ENCODE peak calls at places on chromosome 10, in six cellular contexts. W is midbrain; J is GM23248; I is stimulated activated CD8-positive, alpha-beta memory T cell treated with anti-CD3 and anti-CD28 coated beads, Interleukin-7, amount 100 ng/mL, for 4 hours; O is activated naive CD4-positive, alpha-beta T cell; Z is globus pallidus. Y is an unnamed sample.
A peak's percentile ranks its signal among the peaks of the same experiment; 100 is the strongest.

GRCh38 chr10:120735773-120736371 is 115.3 kb upstream of the WDR11 start:
- DNase-seq in W (peak; percentile 24), J (peak; percentile 53), I (no peak), O (no peak), Z (no peak), Y (peak; percentile 38)

GRCh38 chr10:124719213-124719851 is 24.8 kb downstream of the FAM53B start:
- DNase-seq in W (peak; percentile 92), J (peak; percentile 56), I (no peak), O (peak; percentile 16), Z (peak; percentile 97), Y (peak; percentile 75)

GRCh38 chr10:50373821-50374501 is 122.6 kb upstream of the ASAH2 start:
- DNase-seq in W (no peak), J (peak; percentile 73), I (no peak), O (no peak), Z (no peak), Y (no peak)

GRCh38 chr10:5611899-5612680 is 54.3 kb downstream of the ASB13 start:
- DNase-seq in W (no peak), J (no peak), I (no peak), O (no peak), Z (no peak), Y (no peak)

GRCh38 chr10:74949434-74949833 is 123.0 kb downstream of the KAT6B start:
- DNase-seq in W (no peak), J (peak; percentile 60), I (no peak), O (no peak), Z (no peak), Y (no peak)

GRCh38 chr10:127939786-127940330 is 33.0 kb downstream of the PTPRE start:
- DNase-seq in W (no peak), J (no peak), I (no peak), O (no peak), Z (no peak), Y (no peak)

GRCh38 chr10:3668276-3668960 is 116.6 kb downstream of the KLF6 start:
- DNase-seq in W (no peak), J (peak; percentile 19), I (peak; percentile 36), O (no peak), Z (no peak), Y (no peak)

GRCh38 chr10:12507165-12507870 is 158.0 kb downstream of the CAMK1D start:
- DNase-seq in W (no peak), J (no peak), I (no peak), O (no peak), Z (no peak), Y (no peak)

GRCh38 chr10:129961274-129961839 is 2.7 kb downstream of the EBF3 start:
- DNase-seq in W (no peak), J (no peak), I (no peak), O (no peak), Z (no peak), Y (no peak)

GRCh38 chr10:17504547-17505245 is 50.3 kb upstream of the ST8SIA6 start:
- DNase-seq in W (no peak), J (peak; percentile 80), I (no peak), O (no peak), Z (no peak), Y (no peak)

GRCh38 chr10:119341236-119342016 is 134.1 kb downstream of the GRK5 start:
- DNase-seq in W (no peak), J (peak; percentile 80), I (peak; percentile 28), O (no peak), Z (no peak), Y (peak; percentile 60)

GRCh38 chr10:27504897-27505457 is 873 bp downstream of the RAB18 start:
- DNase-seq in W (no peak), J (peak; percentile 76), I (no peak), O (no peak), Z (peak; percentile 25), Y (no peak)

GRCh38 chr10:28127881-28128280 is 129.0 kb upstream of the ODAD2 start:
- DNase-seq in W (no peak), J (peak; percentile 37), I (no peak), O (no peak), Z (no peak), Y (no peak)

GRCh38 chr10:58698777-58699356 is 186.2 kb downstream of the BICC1 start:
- DNase-seq in W (no peak), J (peak; percentile 63), I (no peak), O (no peak), Z (no peak), Y (no peak)

GRCh38 chr10:17607603-17608332 is 9.4 kb downstream of the HACD1 start:
- DNase-seq in W (peak; percentile 72), J (peak; percentile 75), I (no peak), O (no peak), Z (peak; percentile 63), Y (peak; percentile 57)

GRCh38 chr10:34112431-34112830 is 702.7 kb downstream of the PARD3 start:
- DNase-seq in W (no peak), J (peak; percentile 47), I (no peak), O (no peak), Z (no peak), Y (no peak)

GRCh38 chr10:103812431-103812830 is 42.9 kb downstream of the SH3PXD2A start:
- DNase-seq in W (no peak), J (no peak), I (no peak), O (no peak), Z (no peak), Y (no peak)

GRCh38 chr10:37681617-37681999 is 175.8 kb downstream of the ZNF248 start:
- DNase-seq in W (no peak), J (no peak), I (no peak), O (no peak), Z (no peak), Y (no peak)

Y was measured in GM13977.